ENCODE peak calls at places on chromosomes 2 and 18, in six cellular contexts. U is cardiac muscle cell, X is kidney tubule cell, O is HTR-8/SVneo, V is frontal cortex, T is activated T-helper 1 cell treated with Interleukin-2 at 50 U/mL for 16 hours. J is an unnamed sample.
A peak's percentile ranks its signal among the peaks of the same experiment; 100 is the strongest.

GRCh38 chr2:3377279-3377611 is 373 bp downstream of the EIPR1 start:
- DNase-seq in U (peak; percentile 58), X (peak; percentile 55), O (peak; percentile 66), V (no peak), T (no peak), J (no peak)

GRCh38 chr2:165274698-165275097 is 35.5 kb downstream of the SCN2A start:
- DNase-seq in U (peak; percentile 13), X (no peak), O (no peak), V (peak; percentile 13), T (no peak), J (peak; percentile 21)

GRCh38 chr2:15158117-15158516 is 403.0 kb downstream of the NBAS start:
- DNase-seq in U (no peak), X (no peak), O (no peak), V (no peak), T (no peak), J (no peak)

GRCh38 chr2:26681656-26682055 is 10.9 kb upstream of the KCNK3 start:
- DNase-seq in U (no peak), X (no peak), O (no peak), V (no peak), T (no peak), J (no peak)

GRCh38 chr18:34624551-34624950 is 85.5 kb upstream of the DTNA start:
- DNase-seq in U (no peak), X (no peak), O (no peak), V (no peak), T (no peak), J (no peak)

GRCh38 chr2:153819501-153819900 is 52.2 kb upstream of the GALNT13 start:
- DNase-seq in U (no peak), X (no peak), O (no peak), V (no peak), T (no peak), J (no peak)

GRCh38 chr2:191382801-191383200 is 137.6 kb downstream of the MYO1B start:
- DNase-seq in U (peak; percentile 53), X (peak; percentile 24), O (peak; percentile 31), V (no peak), T (no peak), J (no peak)

GRCh38 chr2:143422681-143423080 is 293.5 kb downstream of the ARHGAP15 start:
- DNase-seq in U (no peak), X (no peak), O (no peak), V (no peak), T (no peak), J (no peak)

GRCh38 chr2:73031725-73032701 is 39.5 kb downstream of the SFXN5 start:
- DNase-seq in U (no peak), X (no peak), O (no peak), V (no peak), T (no peak), J (no peak)

GRCh38 chr18:22349966-22350365 is 67.7 kb downstream of the CTAGE1 start:
- DNase-seq in U (no peak), X (no peak), O (no peak), V (no peak), T (no peak), J (no peak)

GRCh38 chr2:201559067-201559710 is 84.1 kb downstream of the TMEM237 start:
- DNase-seq in U (no peak), X (no peak), O (no peak), V (no peak), T (no peak), J (no peak)

GRCh38 chr2:219290381-219291171 is 11.4 kb downstream of the DNAJB2 start:
- DNase-seq in U (no peak), X (no peak), O (no peak), V (no peak), T (no peak), J (no peak)

GRCh38 chr2:19670303-19670702 is 231.5 kb downstream of the TTC32 start:
- DNase-seq in U (no peak), X (no peak), O (no peak), V (no peak), T (no peak), J (no peak)

GRCh38 chr2:20156051-20156730 is 68.7 kb downstream of the SDC1 start:
- DNase-seq in U (no peak), X (no peak), O (no peak), V (no peak), T (no peak), J (no peak)

GRCh38 chr2:28395334-28396061 is 2.8 kb downstream of the FOSL2 start:
- DNase-seq in U (peak; percentile 89), X (peak; percentile 53), O (no peak), V (no peak), T (no peak), J (peak; percentile 65)